ENCODE peak calls at places on chromosomes 11 and 22, in ten cellular contexts. R, O, E, F, G, C, I, S, X and T are unnamed samples.

GRCh38 chr22:26558246-26558895 is 31.6 kb downstream of the TPST2 start:
- DNase-seq in R (peak; percentile 43), O (no peak), E (no peak), F (no peak), G (peak; percentile 18), C (no peak), I (no peak), S (no peak), X (no peak), T (no peak)

GRCh38 chr22:20010307-20011122 is 6.1 kb downstream of the ARVCF start:
- DNase-seq in R (no peak), O (no peak), E (no peak), F (no peak), G (no peak), C (no peak), I (peak; percentile 58), S (no peak), X (no peak), T (no peak)

GRCh38 chr11:77672276-77672675 is 34.7 kb upstream of the CLNS1A start:
- DNase-seq in R (peak; percentile 94), O (peak; percentile 90), E (peak; percentile 24), F (no peak), G (peak; percentile 84), C (no peak), I (peak; percentile 38), S (no peak), X (no peak), T (no peak)

GRCh38 chr11:7577883-7578242 is 64.1 kb downstream of the PPFIBP2 start:
- DNase-seq in R (peak; percentile 51), O (peak; percentile 42), E (no peak), F (no peak), G (peak; percentile 59), C (no peak), I (no peak), S (no peak), X (peak; percentile 56), T (peak; percentile 69)

GRCh38 chr11:126317681-126318641 is 14.1 kb downstream of the DCPS start:
- DNase-seq in R (peak; percentile 86), O (peak; percentile 81), E (peak; percentile 79), F (no peak), G (peak; percentile 87), C (no peak), I (peak; percentile 64), S (no peak), X (peak; percentile 36), T (no peak)

GRCh38 chr11:29438815-29439214 is 578.0 kb downstream of the KCNA4 start:
- DNase-seq in R (no peak), O (no peak), E (no peak), F (no peak), G (no peak), C (no peak), I (no peak), S (no peak), X (no peak), T (no peak)

GRCh38 chr11:14380947-14381555 is 22.1 kb upstream of the RRAS2 start:
- DNase-seq in R (peak; percentile 52), O (no peak), E (peak; percentile 74), F (peak; percentile 72), G (peak; percentile 83), C (peak; percentile 12), I (peak; percentile 68), S (peak; percentile 72), X (peak; percentile 77), T (peak; percentile 79)

GRCh38 chr11:90845126-90845525 is 622.3 kb upstream of the CHORDC1 start:
- DNase-seq in R (no peak), O (no peak), E (no peak), F (no peak), G (no peak), C (no peak), I (peak; percentile 32), S (no peak), X (no peak), T (no peak)

GRCh38 chr11:2442554-2442953 is 1.8 kb downstream of the TRPM5 start:
- DNase-seq in R (no peak), O (no peak), E (no peak), F (no peak), G (no peak), C (no peak), I (no peak), S (no peak), X (peak; percentile 33), T (no peak)

GRCh38 chr11:2445107-2445947 is 519 bp downstream of the KCNQ1 start:
- DNase-seq in R (no peak), O (no peak), E (no peak), F (peak; percentile 30), G (no peak), C (no peak), I (no peak), S (no peak), X (peak; percentile 40), T (peak; percentile 47)

GRCh38 chr11:2444301-2445106 is at the start of the genes KCNQ1 and TRPM5:
- DNase-seq in R (no peak), O (no peak), E (peak; percentile 55), F (peak; percentile 78), G (peak; percentile 7), C (peak; percentile 58), I (no peak), S (peak; percentile 59), X (peak; percentile 42), T (peak; percentile 79)

GRCh38 chr11:2443406-2443805 is 908 bp downstream of the TRPM5 start:
- DNase-seq in R (no peak), O (no peak), E (no peak), F (no peak), G (no peak), C (no peak), I (no peak), S (no peak), X (no peak), T (no peak)

DNA sequence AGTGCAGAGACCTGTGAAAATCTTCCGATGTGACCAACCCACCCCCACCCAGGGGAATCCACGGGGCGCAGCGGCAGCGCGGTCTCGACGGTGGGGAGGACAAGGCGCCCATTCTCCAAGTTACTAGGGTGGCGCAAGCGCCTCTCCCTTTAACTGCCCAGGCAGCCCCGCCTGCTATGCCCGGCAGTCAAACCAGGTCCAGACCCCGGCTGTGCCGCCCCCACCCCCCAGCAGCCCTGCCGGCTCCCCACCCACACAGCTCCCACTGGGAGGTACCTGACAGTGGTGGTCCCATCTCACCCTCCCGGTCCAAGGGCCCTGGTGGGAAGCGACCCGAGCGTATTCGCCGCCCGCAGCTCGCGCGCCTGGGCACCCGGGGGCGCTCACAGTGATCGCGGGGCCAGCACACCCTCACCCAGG is 423 bp downstream of the TRPM5 start:
- DNase-seq in R (no peak), O (no peak), E (no peak), F (no peak), G (no peak), C (no peak), I (no peak), S (no peak), X (no peak), T (no peak)
- H3K4me3 ChIP-seq in R (no peak overlapping the region), O (no peak overlapping the region), E (peak overlapping the region; percentile 61), F (peak overlapping the region; percentile 16), G (no peak overlapping the region), C (no peak overlapping the region), I (no peak overlapping the region), S (peak overlapping the region; percentile 72), X (no peak overlapping the region), T (peak overlapping the region; percentile 68)

GRCh38 chr22:40648386-40648785 is 11.9 kb upstream of the MRTFA start:
- DNase-seq in R (no peak), O (no peak), E (no peak), F (no peak), G (no peak), C (no peak), I (no peak), S (no peak), X (no peak), T (no peak)

GRCh38 chr22:40653361-40653760 is 16.8 kb upstream of the MRTFA start:
- DNase-seq in R (no peak), O (no peak), E (no peak), F (no peak), G (no peak), C (no peak), I (no peak), S (no peak), X (no peak), T (no peak)

GRCh38 chr22:40654522-40655167 is 18.1 kb upstream of the MRTFA start:
- DNase-seq in R (peak; percentile 67), O (peak; percentile 71), E (peak; percentile 75), F (no peak), G (peak; percentile 69), C (no peak), I (peak; percentile 62), S (peak; percentile 41), X (no peak), T (peak; percentile 39)

GRCh38 chr22:40651057-40651456 is 14.5 kb upstream of the MRTFA start:
- DNase-seq in R (no peak), O (no peak), E (no peak), F (no peak), G (no peak), C (no peak), I (no peak), S (no peak), X (no peak), T (no peak)

GRCh38 chr22:40651563-40652501 is 15.3 kb upstream of the MRTFA start:
- DNase-seq in R (peak; percentile 99), O (peak; percentile 99), E (peak; percentile 96), F (peak; percentile 28), G (peak; percentile 99), C (peak; percentile 63), I (peak; percentile 100), S (peak; percentile 91), X (peak; percentile 70), T (peak; percentile 64)
- H3K4me3 ChIP-seq in R (peak overlapping the region; percentile 69), O (peak overlapping the region; percentile 61), E (peak overlapping the region; percentile 82), F (no peak overlapping the region), G (peak overlapping the region; percentile 86), C (peak overlapping the region; percentile 13), I (peak overlapping the region; percentile 52), S (peak overlapping the region; percentile 75), X (peak overlapping the region; percentile 55), T (no peak overlapping the region)

DNA sequence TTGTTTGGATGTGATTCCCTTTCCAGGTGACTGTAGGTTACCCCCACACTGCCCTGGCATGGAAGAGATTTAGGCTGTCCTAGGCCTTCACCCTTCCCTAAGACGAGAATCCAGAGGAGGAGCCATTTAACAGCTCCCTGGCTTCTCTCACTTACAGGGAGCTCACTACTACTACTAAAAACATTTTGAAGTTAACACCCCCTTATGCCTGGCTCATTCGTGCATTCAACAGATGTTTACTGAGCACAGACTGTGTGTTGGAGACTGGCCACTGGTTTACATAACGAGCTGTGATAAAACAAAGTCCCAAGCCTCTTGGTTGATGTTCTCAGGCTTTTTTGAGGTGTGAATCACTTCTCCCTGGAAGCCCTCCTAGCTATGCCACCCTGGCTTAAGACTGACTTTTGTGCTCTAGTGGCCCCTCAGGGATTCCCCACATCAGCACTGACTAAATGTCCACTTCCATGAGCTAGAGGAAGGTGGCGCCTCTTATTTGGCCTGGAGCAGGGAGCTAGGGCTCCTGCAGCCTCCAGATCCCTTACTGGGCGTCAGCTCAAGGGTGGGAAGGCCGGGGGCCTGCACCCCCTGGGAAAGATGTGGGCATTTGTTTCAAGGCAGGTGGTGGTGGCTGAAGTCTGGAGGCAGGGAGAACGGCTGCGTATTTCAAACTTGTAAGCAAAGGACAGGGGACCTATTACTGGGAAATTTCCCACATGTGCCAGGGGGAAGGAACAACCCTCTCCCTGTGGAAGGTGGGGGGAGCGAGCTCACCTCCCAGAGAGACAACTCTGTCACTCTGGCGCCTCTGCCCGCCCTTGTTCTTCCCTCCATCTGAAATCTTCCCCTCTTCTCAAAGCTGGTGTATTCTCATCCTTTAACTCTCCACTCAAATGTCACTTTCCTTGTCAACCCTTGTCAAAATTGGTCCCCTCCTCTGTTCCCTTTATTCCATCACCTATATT is 19.4 kb upstream of the MALAT1 start:
- DNase-seq in R (peak; percentile 99), O (peak; percentile 81), E (peak; percentile 74), F (no peak), G (peak; percentile 82), C (no peak), I (peak; percentile 72), S (peak; percentile 56), X (no peak), T (peak; percentile 83)
- H3K4me3 ChIP-seq in R (peak overlapping the region; percentile 26), O (peak overlapping the region; percentile 33), E (peak overlapping the region; percentile 80), F (no peak overlapping the region), G (peak overlapping the region; percentile 72), C (no peak overlapping the region), I (no peak overlapping the region), S (no peak overlapping the region), X (no peak overlapping the region), T (no peak overlapping the region)

GRCh38 chr11:86218125-86219081 is 26.1 kb upstream of the EED start:
- DNase-seq in R (peak; percentile 87), O (peak; percentile 58), E (peak; percentile 64), F (peak; percentile 78), G (peak; percentile 91), C (peak; percentile 46), I (peak; percentile 55), S (peak; percentile 89), X (peak; percentile 84), T (peak; percentile 91)

GRCh38 chr11:86222081-86222480 is 22.5 kb upstream of the EED start:
- DNase-seq in R (peak; percentile 20), O (no peak), E (no peak), F (no peak), G (no peak), C (no peak), I (no peak), S (no peak), X (no peak), T (no peak)

GRCh38 chr11:86220654-86221053 is 23.9 kb upstream of the EED start:
- DNase-seq in R (no peak), O (no peak), E (no peak), F (no peak), G (no peak), C (no peak), I (no peak), S (no peak), X (no peak), T (no peak)

GRCh38 chr11:86214710-86215109 is 29.8 kb upstream of the EED start:
- DNase-seq in R (peak; percentile 16), O (no peak), E (no peak), F (no peak), G (no peak), C (no peak), I (peak; percentile 73), S (no peak), X (peak; percentile 47), T (no peak)

DNA sequence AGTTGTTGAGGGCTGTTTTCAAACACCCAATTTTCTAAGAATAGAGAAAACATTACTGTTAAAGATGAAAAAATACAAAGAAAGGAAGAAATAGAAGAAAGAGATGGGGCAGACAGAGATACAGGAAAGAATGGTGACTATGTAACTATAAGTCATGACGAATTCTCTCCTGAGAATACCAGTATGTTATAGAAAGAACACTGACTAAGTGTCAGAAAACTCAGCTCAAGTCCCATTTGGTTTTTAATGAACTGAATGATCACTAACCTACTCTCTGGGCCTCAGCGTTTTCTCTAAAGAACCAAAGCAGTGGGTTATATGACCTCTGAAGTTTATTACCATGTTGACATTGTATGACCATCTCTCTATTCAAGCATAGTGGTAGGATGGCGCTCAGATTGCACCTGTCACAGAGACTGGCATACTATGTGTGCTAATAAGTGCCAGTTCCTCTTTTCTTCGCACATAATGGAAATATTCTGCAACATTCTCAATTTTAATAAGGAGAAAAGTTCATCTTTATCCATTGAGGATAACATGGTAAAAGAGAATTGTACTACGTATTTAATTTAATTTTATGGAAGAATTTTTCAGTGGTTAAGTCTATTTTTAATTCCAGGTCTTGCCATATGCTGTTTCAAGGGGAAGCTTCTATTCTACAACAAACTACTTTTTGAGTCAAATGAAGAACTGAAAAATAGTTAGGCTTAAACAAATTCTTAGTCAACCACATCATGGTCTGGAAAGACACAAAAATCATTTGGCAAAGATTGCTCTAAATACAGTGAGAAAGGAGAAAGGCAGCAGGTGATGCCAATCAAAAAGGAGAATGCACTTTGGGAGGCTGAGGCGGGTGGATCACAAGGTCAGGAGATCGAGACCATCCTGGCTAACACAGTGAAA is 25.0 kb upstream of the EED start:
- DNase-seq in R (peak; percentile 28), O (no peak), E (no peak), F (no peak), G (no peak), C (no peak), I (no peak), S (no peak), X (no peak), T (no peak)
- H3K4me3 ChIP-seq in R (no peak overlapping the region), O (no peak overlapping the region), E (no peak overlapping the region), F (no peak overlapping the region), G (no peak overlapping the region), C (no peak overlapping the region), I (no peak overlapping the region), S (no peak overlapping the region), X (no peak overlapping the region), T (no peak overlapping the region)